ENCODE peak calls at places on chromosomes 3 and 15, in ten cellular contexts. N is sigmoid colon, O is NB4, R is dorsolateral prefrontal cortex, J is astrocyte, F is progenitor cell of endocrine pancreas, P is mesothelial cell of epicardium, X is type B pancreatic cell, W is GM10248, Q is cardiac fibroblast. K is an unnamed sample.
A peak's percentile ranks its signal among the peaks of the same experiment; 100 is the strongest.

GRCh38 chr3:123880998-123881561 is 3.1 kb downstream of the MYLK start:
- DNase-seq in W (no peak), F (no peak), P (no peak), Q (peak; percentile 60), R (peak; percentile 32), J (peak; percentile 42), N (no peak), O (peak; percentile 14), X (no peak), K (peak; percentile 66)

GRCh38 chr3:127746400-127747057 is 73.8 kb downstream of the ABTB1 start:
- DNase-seq in R (no peak), F (no peak), O (no peak), Q (no peak), X (no peak), J (no peak), N (no peak), W (no peak), P (peak; percentile 44), K (no peak)

GRCh38 chr3:117660941-117661635 is 951.5 kb downstream of the TUSC7 start:
- DNase-seq in Q (peak; percentile 4), R (no peak), W (no peak), P (no peak), X (no peak), N (no peak), O (no peak), F (no peak), J (peak; percentile 90), K (no peak)

GRCh38 chr3:13254028-13254951 is 165.8 kb downstream of the NUP210 start:
- DNase-seq in P (no peak), R (no peak), O (no peak), Q (no peak), N (no peak), J (no peak), X (no peak), F (no peak), W (no peak), K (no peak)

GRCh38 chr15:31802761-31803160 is 227.6 kb upstream of the CHRNA7 start:
- DNase-seq in W (no peak), N (no peak), O (no peak), X (no peak), P (no peak), R (no peak), F (no peak), Q (no peak), J (no peak), K (no peak)

GRCh38 chr15:73586006-73586654 is 47.1 kb downstream of the NPTN start:
- DNase-seq in O (no peak), W (no peak), R (no peak), F (no peak), N (no peak), Q (no peak), P (no peak), J (peak; percentile 14), X (no peak), K (no peak)

GRCh38 chr3:120566243-120566980 is 29.7 kb upstream of the NDUFB4 start:
- DNase-seq in P (no peak), Q (no peak), W (no peak), F (no peak), J (no peak), N (no peak), X (no peak), R (no peak), O (no peak), K (no peak)

GRCh38 chr3:172398484-172398883 is 49.8 kb downstream of the GHSR start:
- DNase-seq in J (no peak), X (no peak), P (no peak), Q (no peak), O (no peak), R (no peak), N (no peak), F (no peak), W (no peak), K (no peak)

DNA sequence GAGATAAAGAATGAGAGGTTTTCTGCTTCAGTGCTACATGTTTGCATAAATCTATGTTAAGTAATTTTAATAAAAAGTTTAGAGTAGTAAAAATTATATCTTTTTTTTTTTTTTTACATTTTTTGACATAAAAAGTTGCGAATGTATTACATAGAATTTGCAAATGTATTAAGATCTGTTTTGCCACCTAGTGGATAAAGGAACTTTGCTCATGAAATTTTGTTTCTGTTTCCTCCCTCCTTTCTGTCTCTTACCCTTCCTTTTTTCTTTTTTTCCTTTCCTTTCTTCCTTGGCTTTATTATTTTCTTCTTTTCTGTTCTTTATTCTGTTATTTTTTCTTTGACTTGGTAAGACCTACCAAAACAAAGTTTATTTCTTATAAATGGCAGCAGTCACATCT is 58.5 kb upstream of the UTS2B start:
- DNase-seq in F (no peak), J (no peak), X (no peak), R (no peak), N (no peak), O (no peak), W (no peak), P (no peak), Q (peak; percentile 54), K (peak; percentile 43)
- TF ChIP-seq CTCF in F (peak; percentile 15), J (peak; percentile 23), X (peak; percentile 58), R (peak; percentile 37), N (no peak), O (no peak), W (no peak), P (peak; percentile 36), Q (peak; percentile 29), K (peak; percentile 37)

GRCh38 chr3:197503652-197504051 is 52.1 kb downstream of the BDH1 start:
- DNase-seq in R (no peak), O (no peak), F (no peak), P (no peak), Q (no peak), N (no peak), W (no peak), X (no peak), J (no peak), K (no peak)

GRCh38 chr3:197504239-197505191 is 51.3 kb downstream of the BDH1 start:
- DNase-seq in O (no peak), N (no peak), Q (no peak), X (no peak), R (no peak), F (no peak), J (no peak), W (no peak), P (no peak), K (no peak)

GRCh38 chr3:197501496-197501878 is 54.3 kb downstream of the BDH1 start:
- DNase-seq in F (no peak), Q (peak; percentile 54), W (no peak), O (peak; percentile 58), J (peak; percentile 41), N (no peak), P (no peak), X (no peak), R (no peak), K (no peak)

GRCh38 chr3:197500812-197501211 is 55.0 kb downstream of the BDH1 start:
- DNase-seq in N (no peak), W (no peak), Q (no peak), X (no peak), J (no peak), F (no peak), R (no peak), P (no peak), O (no peak), K (no peak)

DNA sequence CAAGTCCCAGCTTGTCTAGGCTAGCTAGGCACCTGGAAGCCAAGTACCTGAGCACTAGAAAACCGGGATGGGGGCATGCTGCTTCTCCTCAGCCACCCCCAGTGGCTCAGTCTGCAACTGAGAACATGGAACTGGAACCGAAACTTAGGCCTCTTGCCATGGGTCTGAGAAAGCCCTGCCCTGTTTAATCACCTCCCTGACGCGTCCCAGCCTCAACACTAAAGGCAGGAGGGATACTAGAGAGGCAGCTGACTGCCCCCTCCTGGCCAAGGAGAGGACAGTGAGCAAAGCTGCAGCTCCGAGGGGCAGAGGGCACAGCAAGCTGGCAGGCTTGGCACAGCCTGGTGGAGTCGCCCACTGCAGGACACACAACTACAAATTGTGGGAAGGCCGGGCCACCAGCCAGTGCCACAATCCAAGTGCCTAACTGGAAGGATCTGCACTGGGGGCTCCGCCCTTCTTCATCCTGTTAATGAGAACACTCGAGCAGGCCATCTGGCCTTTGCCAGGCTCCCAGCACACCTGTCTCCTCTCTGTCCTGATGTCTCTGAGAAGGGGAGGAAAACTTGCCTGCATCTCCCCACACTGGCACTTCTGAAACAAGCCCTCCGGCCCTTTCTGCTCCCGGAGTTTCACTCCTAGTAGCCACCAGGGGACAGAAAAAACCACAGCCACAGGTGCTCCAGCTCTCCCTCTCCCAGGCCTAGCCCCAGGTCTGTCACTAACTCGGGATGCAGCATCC is 53.7 kb downstream of the BDH1 start:
- DNase-seq in X (no peak), F (no peak), P (no peak), W (peak; percentile 71), N (no peak), Q (peak; percentile 73), O (peak; percentile 75), J (peak; percentile 68), R (peak; percentile 61), K (peak; percentile 64)
- TF ChIP-seq CTCF in X (peak; percentile 66), F (peak; percentile 62), P (no peak), W (peak; percentile 55), N (peak; percentile 44), Q (peak; percentile 78), O (peak; percentile 62), J (peak; percentile 44), R (peak; percentile 68), K (peak; percentile 79)

DNA sequence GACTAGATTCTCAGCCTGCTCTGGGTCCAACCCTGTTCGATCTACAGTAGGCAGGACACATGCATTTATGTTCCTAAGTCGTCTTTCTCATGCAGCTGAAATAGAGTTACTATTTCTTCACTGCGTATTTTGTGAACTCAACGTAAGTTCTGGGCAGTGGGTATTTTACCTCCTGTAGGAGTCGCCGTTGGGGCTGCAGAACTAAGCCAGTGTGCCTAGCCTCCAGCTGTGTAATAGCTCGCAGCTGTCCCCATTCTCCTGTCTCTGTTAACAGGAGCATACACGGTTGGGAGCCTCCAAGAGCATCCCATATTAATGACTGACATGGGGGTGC is 58.4 kb upstream of the HRH1 start:
- DNase-seq in F (no peak), Q (peak; percentile 45), R (no peak), J (no peak), P (no peak), O (peak; percentile 92), W (no peak), N (no peak), X (no peak), K (peak; percentile 48)
- TF ChIP-seq CTCF in F (no peak), Q (peak; percentile 37), R (no peak), J (peak; percentile 20), P (no peak), O (peak; percentile 56), W (no peak), N (no peak), X (no peak), K (peak; percentile 36)

GRCh38 chr3:47444103-47444502 is 31.6 kb downstream of the SCAP start:
- DNase-seq in N (no peak), X (no peak), R (no peak), W (no peak), J (peak; percentile 10), Q (no peak), O (no peak), F (no peak), P (no peak), K (no peak)

GRCh38 chr3:47443611-47443995 is 32.1 kb downstream of the SCAP start:
- DNase-seq in X (peak; percentile 60), W (no peak), Q (no peak), R (no peak), N (no peak), F (no peak), J (no peak), P (no peak), O (no peak), K (no peak)

GRCh38 chr3:47441796-47442551 is 33.8 kb downstream of the SCAP start:
- DNase-seq in F (no peak), N (no peak), Q (no peak), O (no peak), P (no peak), R (no peak), X (no peak), W (no peak), J (no peak), K (no peak)

GRCh38 chr3:47436180-47436579 is 39.6 kb downstream of the SCAP start:
- DNase-seq in Q (no peak), P (no peak), O (no peak), W (no peak), R (no peak), J (no peak), N (no peak), X (no peak), F (no peak), K (no peak)

DNA sequence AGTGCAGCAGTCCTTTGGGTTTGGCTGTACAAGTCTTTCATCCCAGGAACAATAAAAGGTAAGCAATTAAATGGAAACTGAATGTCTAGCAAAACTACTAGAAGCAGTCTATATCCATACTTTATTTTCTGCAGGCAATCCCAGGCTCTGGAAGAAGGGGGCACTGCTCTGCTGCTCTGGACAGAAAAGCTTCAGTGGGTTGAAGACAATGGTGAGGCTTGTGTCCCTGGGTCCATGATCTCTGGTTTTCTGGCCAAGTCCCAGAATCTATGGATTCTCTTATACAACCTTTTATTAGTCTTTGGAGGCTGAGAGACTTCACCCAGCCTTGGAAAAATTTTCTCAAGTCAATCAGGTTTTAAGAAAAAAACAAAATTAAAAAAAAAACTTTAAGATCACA is 35.6 kb downstream of the SCAP start:
- DNase-seq in P (no peak), O (peak; percentile 16), R (no peak), X (no peak), F (no peak), W (no peak), J (no peak), N (no peak), Q (peak; percentile 33), K (peak; percentile 37)
- TF ChIP-seq CTCF in P (no peak), O (peak; percentile 0), R (peak; percentile 66), X (no peak), F (peak; percentile 28), W (peak; percentile 29), J (no peak), N (no peak), Q (peak; percentile 46), K (peak; percentile 46)